ENCODE peak calls at places on chromosomes 12 and 14, in eight cellular contexts. One of them, this sample, is unnamed.

GRCh38 chr12:356276-356988 is 32.7 kb downstream of the KDM5A start:
- DNase-seq in body of pancreas: no peak
- DNase-seq in fibroblast of pulmonary artery: peak; percentile 3
- DNase-seq in osteoblast: no peak
- DNase-seq in fibroblast of lung: peak; percentile 74
- DNase-seq in brain microvascular endothelial cell: peak; percentile 4
- DNase-seq in testis: no peak
- DNase-seq in Caco-2: no peak
- DNase-seq in this sample: peak; percentile 32

GRCh38 chr12:64691793-64692583 is 67.2 kb downstream of the GNS start:
- DNase-seq in fibroblast of lung: no peak
- DNase-seq in body of pancreas: no peak
- DNase-seq in testis: no peak
- DNase-seq in osteoblast: no peak
- DNase-seq in brain microvascular endothelial cell: no peak
- DNase-seq in Caco-2: no peak
- DNase-seq in fibroblast of pulmonary artery: no peak
- DNase-seq in this sample: no peak

GRCh38 chr12:44428825-44429224 is 447.3 kb downstream of the NELL2 start:
- DNase-seq in Caco-2: no peak
- DNase-seq in body of pancreas: no peak
- DNase-seq in fibroblast of lung: no peak
- DNase-seq in testis: no peak
- DNase-seq in osteoblast: no peak
- DNase-seq in fibroblast of pulmonary artery: no peak
- DNase-seq in brain microvascular endothelial cell: no peak
- DNase-seq in this sample: no peak

GRCh38 chr12:1517007-1517406 is 77.4 kb downstream of the FBXL14 start:
- DNase-seq in fibroblast of pulmonary artery: peak; percentile 75
- DNase-seq in testis: no peak
- DNase-seq in fibroblast of lung: peak; percentile 94
- DNase-seq in body of pancreas: no peak
- DNase-seq in brain microvascular endothelial cell: peak; percentile 87
- DNase-seq in Caco-2: no peak
- DNase-seq in osteoblast: peak; percentile 73
- DNase-seq in this sample: peak; percentile 59

GRCh38 chr12:90622431-90622830 is 332.5 kb downstream of the CCER1 start:
- DNase-seq in fibroblast of pulmonary artery: peak; percentile 36
- DNase-seq in brain microvascular endothelial cell: peak; percentile 9
- DNase-seq in osteoblast: no peak
- DNase-seq in body of pancreas: no peak
- DNase-seq in fibroblast of lung: peak; percentile 37
- DNase-seq in Caco-2: no peak
- DNase-seq in testis: no peak
- DNase-seq in this sample: no peak

GRCh38 chr14:106831322-106831720 is 1304.9 kb downstream of the TMEM121 start:
- DNase-seq in osteoblast: no peak
- DNase-seq in testis: peak; percentile 80
- DNase-seq in fibroblast of lung: no peak
- DNase-seq in Caco-2: no peak
- DNase-seq in fibroblast of pulmonary artery: no peak
- DNase-seq in brain microvascular endothelial cell: no peak
- DNase-seq in body of pancreas: no peak
- DNase-seq in this sample: no peak

GRCh38 chr14:30656190-30656632 is 34.1 kb downstream of the SCFD1 start:
- DNase-seq in brain microvascular endothelial cell: peak; percentile 27
- DNase-seq in testis: peak; percentile 25
- DNase-seq in body of pancreas: peak; percentile 52
- DNase-seq in Caco-2: no peak
- DNase-seq in fibroblast of pulmonary artery: peak; percentile 47
- DNase-seq in osteoblast: no peak
- DNase-seq in fibroblast of lung: peak; percentile 11
- DNase-seq in this sample: no peak

GRCh38 chr14:21840765-21841164 is 167.1 kb upstream of the OR4E1 start:
- DNase-seq in osteoblast: no peak
- DNase-seq in Caco-2: no peak
- DNase-seq in fibroblast of pulmonary artery: no peak
- DNase-seq in brain microvascular endothelial cell: no peak
- DNase-seq in body of pancreas: no peak
- DNase-seq in fibroblast of lung: no peak
- DNase-seq in testis: no peak
- DNase-seq in this sample: no peak

GRCh38 chr12:93521225-93521854 is 51.1 kb upstream of the SOCS2 start:
- DNase-seq in brain microvascular endothelial cell: no peak
- DNase-seq in osteoblast: no peak
- DNase-seq in fibroblast of lung: peak; percentile 41
- DNase-seq in testis: peak; percentile 16
- DNase-seq in Caco-2: no peak
- DNase-seq in body of pancreas: no peak
- DNase-seq in fibroblast of pulmonary artery: peak; percentile 54
- DNase-seq in this sample: no peak

GRCh38 chr12:124506145-124506831 is 61.1 kb downstream of the NCOR2 start:
- DNase-seq in Caco-2: no peak
- DNase-seq in osteoblast: no peak
- DNase-seq in fibroblast of lung: peak; percentile 77
- DNase-seq in fibroblast of pulmonary artery: peak; percentile 83
- DNase-seq in testis: peak; percentile 90
- DNase-seq in body of pancreas: peak; percentile 68
- DNase-seq in brain microvascular endothelial cell: no peak
- DNase-seq in this sample: no peak

GRCh38 chr14:101812071-101812470 is 50.6 kb downstream of the PPP2R5C start:
- DNase-seq in testis: no peak
- DNase-seq in osteoblast: no peak
- DNase-seq in body of pancreas: no peak
- DNase-seq in brain microvascular endothelial cell: no peak
- DNase-seq in Caco-2: no peak
- DNase-seq in fibroblast of pulmonary artery: no peak
- DNase-seq in fibroblast of lung: no peak
- DNase-seq in this sample: no peak

GRCh38 chr12:50647479-50647878 is 116.4 kb upstream of the ATF1 start:
- DNase-seq in fibroblast of pulmonary artery: peak; percentile 49
- DNase-seq in fibroblast of lung: peak; percentile 89
- DNase-seq in osteoblast: no peak
- DNase-seq in Caco-2: no peak
- DNase-seq in body of pancreas: peak; percentile 17
- DNase-seq in testis: no peak
- DNase-seq in brain microvascular endothelial cell: no peak
- DNase-seq in this sample: no peak

GRCh38 chr14:57382283-57382682 is 8.1 kb upstream of the NAA30 start:
- DNase-seq in brain microvascular endothelial cell: peak; percentile 92
- DNase-seq in body of pancreas: no peak
- DNase-seq in Caco-2: no peak
- DNase-seq in fibroblast of lung: peak; percentile 86
- DNase-seq in osteoblast: peak; percentile 72
- DNase-seq in fibroblast of pulmonary artery: peak; percentile 91
- DNase-seq in testis: no peak
- DNase-seq in this sample: peak; percentile 61

GRCh38 chr12:80814453-80814852 is 97.7 kb downstream of the MYF5 start:
- DNase-seq in body of pancreas: no peak
- DNase-seq in Caco-2: no peak
- DNase-seq in testis: peak; percentile 62
- DNase-seq in fibroblast of pulmonary artery: no peak
- DNase-seq in osteoblast: no peak
- DNase-seq in fibroblast of lung: no peak
- DNase-seq in brain microvascular endothelial cell: no peak
- DNase-seq in this sample: no peak

GRCh38 chr12:107670999-107671643 is 14.5 kb upstream of the PWP1 start:
- DNase-seq in osteoblast: no peak
- DNase-seq in Caco-2: no peak
- DNase-seq in testis: peak; percentile 28
- DNase-seq in fibroblast of lung: no peak
- DNase-seq in brain microvascular endothelial cell: no peak
- DNase-seq in body of pancreas: peak; percentile 24
- DNase-seq in fibroblast of pulmonary artery: peak; percentile 31
- DNase-seq in this sample: no peak

GRCh38 chr12:127429556-127429955 is 837.4 kb upstream of the TMEM132C start:
- DNase-seq in brain microvascular endothelial cell: no peak
- DNase-seq in fibroblast of lung: peak; percentile 52
- DNase-seq in osteoblast: peak; percentile 25
- DNase-seq in Caco-2: no peak
- DNase-seq in body of pancreas: no peak
- DNase-seq in testis: no peak
- DNase-seq in fibroblast of pulmonary artery: no peak
- DNase-seq in this sample: no peak

GRCh38 chr12:8948711-8949524 is 527 bp downstream of the M6PR start:
- DNase-seq in brain microvascular endothelial cell: peak; percentile 24
- DNase-seq in osteoblast: peak; percentile 78
- DNase-seq in testis: peak; percentile 40
- DNase-seq in fibroblast of lung: peak; percentile 23
- DNase-seq in fibroblast of pulmonary artery: peak; percentile 63
- DNase-seq in Caco-2: no peak
- DNase-seq in body of pancreas: no peak
- DNase-seq in this sample: peak; percentile 1

GRCh38 chr12:82425241-82425640 is 66.9 kb downstream of the METTL25 start:
- DNase-seq in brain microvascular endothelial cell: peak; percentile 25
- DNase-seq in osteoblast: no peak
- DNase-seq in testis: no peak
- DNase-seq in fibroblast of lung: peak; percentile 91
- DNase-seq in fibroblast of pulmonary artery: peak; percentile 62
- DNase-seq in body of pancreas: no peak
- DNase-seq in Caco-2: no peak
- DNase-seq in this sample: no peak

GRCh38 chr14:74517731-74518130 is 24.2 kb downstream of the ISCA2 start:
- DNase-seq in fibroblast of pulmonary artery: no peak
- DNase-seq in body of pancreas: no peak
- DNase-seq in brain microvascular endothelial cell: no peak
- DNase-seq in testis: no peak
- DNase-seq in fibroblast of lung: no peak
- DNase-seq in Caco-2: no peak
- DNase-seq in osteoblast: peak; percentile 70
- DNase-seq in this sample: no peak

GRCh38 chr12:120257041-120257821 is 8.3 kb downstream of the PXN start:
- DNase-seq in Caco-2: no peak
- DNase-seq in testis: no peak
- DNase-seq in brain microvascular endothelial cell: peak; percentile 89
- DNase-seq in fibroblast of lung: peak; percentile 95
- DNase-seq in osteoblast: peak; percentile 93
- DNase-seq in fibroblast of pulmonary artery: peak; percentile 98
- DNase-seq in body of pancreas: peak; percentile 47
- DNase-seq in this sample: peak; percentile 86
- H3K4me3 ChIP-seq in Caco-2: no peak overlapping the region
- H3K4me3 ChIP-seq in testis: no peak overlapping the region
- H3K4me3 ChIP-seq in brain microvascular endothelial cell: no peak overlapping the region
- H3K4me3 ChIP-seq in fibroblast of lung: no peak overlapping the region
- H3K4me3 ChIP-seq in osteoblast: peak overlapping the region; percentile 39
- H3K4me3 ChIP-seq in fibroblast of pulmonary artery: peak overlapping the region; percentile 17
- H3K4me3 ChIP-seq in body of pancreas: no peak overlapping the region
- H3K4me3 ChIP-seq in this sample: no peak overlapping the region

DNA sequence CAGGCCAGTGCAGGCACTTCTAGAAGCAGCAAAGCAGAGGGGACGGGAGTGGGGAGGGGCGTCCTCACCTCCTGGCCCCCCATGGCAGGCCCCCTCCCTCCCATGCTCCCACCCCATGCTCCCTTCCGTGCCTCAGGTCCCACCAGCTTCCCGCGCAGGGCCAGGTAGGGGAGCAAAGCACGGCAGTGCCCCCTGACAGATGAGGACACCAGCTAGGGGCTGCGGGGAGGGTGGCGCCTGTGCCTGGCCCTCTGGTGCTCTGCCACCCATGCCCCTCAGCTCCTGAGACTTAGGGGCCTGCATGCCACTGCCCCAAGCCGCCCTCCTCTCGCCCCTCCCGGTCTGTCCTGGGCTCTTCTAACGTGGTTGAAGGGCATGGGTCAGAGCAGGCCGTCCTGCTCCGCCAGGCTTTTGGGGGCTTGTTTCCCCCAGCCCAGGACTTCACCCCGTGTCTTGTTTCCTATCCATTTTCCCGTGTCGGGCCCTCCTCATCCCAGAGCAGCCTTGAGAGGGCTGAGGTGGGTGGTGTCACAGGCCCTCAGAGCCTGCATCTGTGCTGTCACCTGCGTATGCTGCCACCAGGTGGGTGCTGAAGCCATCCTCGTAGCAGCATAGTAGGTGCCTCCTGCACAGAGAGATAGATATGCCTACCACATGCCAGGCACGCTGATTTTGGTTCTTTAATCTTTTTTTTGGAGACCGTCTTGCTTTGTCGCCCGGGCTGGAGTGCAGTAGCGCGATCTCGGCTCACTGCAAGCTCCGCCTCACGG is 10.2 kb downstream of the TRMT61A start:
- DNase-seq in fibroblast of lung: no peak
- DNase-seq in osteoblast: peak; percentile 84
- DNase-seq in fibroblast of pulmonary artery: no peak
- DNase-seq in Caco-2: no peak
- DNase-seq in brain microvascular endothelial cell: no peak
- DNase-seq in testis: no peak
- DNase-seq in body of pancreas: no peak
- DNase-seq in this sample: no peak
- TF ChIP-seq CTCF in fibroblast of lung: no peak
- TF ChIP-seq CTCF in osteoblast: no peak
- TF ChIP-seq CTCF in fibroblast of pulmonary artery: no peak
- TF ChIP-seq CTCF in Caco-2: no peak
- TF ChIP-seq CTCF in brain microvascular endothelial cell: no peak
- TF ChIP-seq CTCF in testis: no peak
- TF ChIP-seq CTCF in body of pancreas: no peak
- TF ChIP-seq CTCF in this sample: no peak

DNA sequence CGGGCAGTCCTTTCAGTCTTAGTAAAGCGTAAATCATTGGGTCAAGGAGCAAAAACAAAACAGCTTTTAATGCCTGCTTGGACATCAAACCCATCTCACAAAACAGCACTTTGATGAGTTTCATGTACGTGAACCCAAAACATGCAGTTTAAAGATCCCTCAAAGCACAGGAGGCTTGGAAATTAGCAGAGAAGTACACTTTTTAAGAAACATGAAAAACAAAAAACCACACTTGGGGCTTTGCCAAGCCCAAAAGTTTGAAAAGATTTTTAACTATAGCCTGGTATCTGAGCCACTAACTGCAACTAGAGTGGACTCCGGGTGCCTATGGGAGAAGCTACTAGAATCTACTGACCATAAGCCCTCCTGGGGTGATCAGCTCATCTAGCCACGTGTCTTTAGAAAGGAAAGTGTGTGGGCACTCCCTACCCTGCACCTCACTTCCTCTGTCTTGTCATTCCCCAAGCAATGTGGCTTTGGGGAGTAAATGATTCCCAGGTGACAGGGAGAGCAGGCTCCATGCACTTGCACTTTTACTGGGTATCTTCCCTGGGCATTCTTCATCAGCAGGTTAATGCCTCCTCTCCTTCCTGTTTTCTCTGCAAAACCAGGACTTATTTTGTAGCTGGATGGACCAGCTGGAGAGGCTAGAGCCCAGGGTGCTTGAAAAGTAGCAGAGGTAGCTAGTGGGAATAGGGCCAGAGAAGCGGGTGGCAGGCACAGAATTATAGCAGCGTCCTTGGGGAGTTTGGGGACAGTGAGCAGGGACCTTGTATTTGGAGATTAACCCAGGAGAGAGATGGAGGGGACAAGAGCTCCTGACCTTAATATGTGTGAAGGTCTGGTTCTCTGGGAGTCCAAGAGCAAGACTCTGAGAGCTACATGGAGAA is 339.3 kb downstream of the BCL11B start:
- DNase-seq in osteoblast: no peak
- DNase-seq in fibroblast of pulmonary artery: no peak
- DNase-seq in Caco-2: no peak
- DNase-seq in body of pancreas: no peak
- DNase-seq in fibroblast of lung: no peak
- DNase-seq in testis: no peak
- DNase-seq in brain microvascular endothelial cell: no peak
- DNase-seq in this sample: no peak
- H3K4me3 ChIP-seq in osteoblast: no peak overlapping the region
- H3K4me3 ChIP-seq in fibroblast of pulmonary artery: no peak overlapping the region
- H3K4me3 ChIP-seq in Caco-2: no peak overlapping the region
- H3K4me3 ChIP-seq in body of pancreas: no peak overlapping the region
- H3K4me3 ChIP-seq in fibroblast of lung: no peak overlapping the region
- H3K4me3 ChIP-seq in testis: no peak overlapping the region
- H3K4me3 ChIP-seq in brain microvascular endothelial cell: no peak overlapping the region
- H3K4me3 ChIP-seq in this sample: no peak overlapping the region

GRCh38 chr14:73236752-73237218 is 521 bp upstream of the PAPLN start:
- DNase-seq in testis: no peak
- DNase-seq in Caco-2: no peak
- DNase-seq in body of pancreas: no peak
- DNase-seq in fibroblast of pulmonary artery: no peak
- DNase-seq in fibroblast of lung: no peak
- DNase-seq in brain microvascular endothelial cell: no peak
- DNase-seq in osteoblast: no peak
- DNase-seq in this sample: no peak
- TF ChIP-seq CTCF in testis: no peak
- TF ChIP-seq CTCF in Caco-2: no peak
- TF ChIP-seq CTCF in body of pancreas: no peak
- TF ChIP-seq CTCF in fibroblast of pulmonary artery: no peak
- TF ChIP-seq CTCF in fibroblast of lung: no peak
- TF ChIP-seq CTCF in brain microvascular endothelial cell: no peak
- TF ChIP-seq CTCF in osteoblast: no peak
- TF ChIP-seq CTCF in this sample: no peak

This sample was measured in AG09309.